ENCODE peak calls at places on chromosomes 2 and 18, in seven cellular contexts. One of them, this sample, is unnamed.

GRCh38 chr2:86785456-86785855 is 5.3 kb downstream of the CD8A start:
- DNase-seq in kidney glomerular epithelial cell: no peak
- DNase-seq in C1 segment of cervical spinal cord: no peak
- DNase-seq in activated CD8-positive, alpha-beta memory T cell treated with anti-CD3 and anti-CD28 coated beads, Interleukin-2, amount 50 U/mL, for 4 hours: peak; percentile 78
- DNase-seq in COR-L47: no peak
- DNase-seq in effector memory CD8-positive, alpha-beta T cell: peak; percentile 77
- DNase-seq in B cell: no peak
- DNase-seq in this sample: no peak

GRCh38 chr2:109365131-109365530 is 236.1 kb downstream of the SH3RF3 start:
- DNase-seq in activated CD8-positive, alpha-beta memory T cell treated with anti-CD3 and anti-CD28 coated beads, Interleukin-2, amount 50 U/mL, for 4 hours: no peak
- DNase-seq in COR-L47: no peak
- DNase-seq in effector memory CD8-positive, alpha-beta T cell: no peak
- DNase-seq in B cell: no peak
- DNase-seq in C1 segment of cervical spinal cord: no peak
- DNase-seq in kidney glomerular epithelial cell: no peak
- DNase-seq in this sample: no peak

GRCh38 chr2:127049927-127050802 is 56.8 kb downstream of the BIN1 start:
- DNase-seq in B cell: peak; percentile 71
- DNase-seq in COR-L47: peak; percentile 26
- DNase-seq in effector memory CD8-positive, alpha-beta T cell: peak; percentile 64
- DNase-seq in C1 segment of cervical spinal cord: no peak
- DNase-seq in activated CD8-positive, alpha-beta memory T cell treated with anti-CD3 and anti-CD28 coated beads, Interleukin-2, amount 50 U/mL, for 4 hours: peak; percentile 68
- DNase-seq in kidney glomerular epithelial cell: peak; percentile 44
- DNase-seq in this sample: peak; percentile 55

GRCh38 chr18:79394438-79395307 is 1.1 kb upstream of the NFATC1 start:
- DNase-seq in activated CD8-positive, alpha-beta memory T cell treated with anti-CD3 and anti-CD28 coated beads, Interleukin-2, amount 50 U/mL, for 4 hours: peak; percentile 80
- DNase-seq in C1 segment of cervical spinal cord: no peak
- DNase-seq in effector memory CD8-positive, alpha-beta T cell: peak; percentile 50
- DNase-seq in kidney glomerular epithelial cell: no peak
- DNase-seq in B cell: peak; percentile 73
- DNase-seq in COR-L47: peak; percentile 44
- DNase-seq in this sample: peak; percentile 60

GRCh38 chr2:36376992-36377738 is 21.6 kb downstream of the CRIM1 start:
- DNase-seq in COR-L47: no peak
- DNase-seq in effector memory CD8-positive, alpha-beta T cell: no peak
- DNase-seq in B cell: no peak
- DNase-seq in C1 segment of cervical spinal cord: no peak
- DNase-seq in kidney glomerular epithelial cell: peak; percentile 47
- DNase-seq in activated CD8-positive, alpha-beta memory T cell treated with anti-CD3 and anti-CD28 coated beads, Interleukin-2, amount 50 U/mL, for 4 hours: no peak
- DNase-seq in this sample: no peak

GRCh38 chr2:196162586-196163180 is 8.7 kb downstream of the STK17B start:
- DNase-seq in COR-L47: no peak
- DNase-seq in kidney glomerular epithelial cell: no peak
- DNase-seq in activated CD8-positive, alpha-beta memory T cell treated with anti-CD3 and anti-CD28 coated beads, Interleukin-2, amount 50 U/mL, for 4 hours: no peak
- DNase-seq in C1 segment of cervical spinal cord: no peak
- DNase-seq in effector memory CD8-positive, alpha-beta T cell: no peak
- DNase-seq in B cell: no peak
- DNase-seq in this sample: no peak

GRCh38 chr2:97720746-97721145 is 7.4 kb downstream of the ZAP70 start:
- DNase-seq in B cell: no peak
- DNase-seq in effector memory CD8-positive, alpha-beta T cell: no peak
- DNase-seq in activated CD8-positive, alpha-beta memory T cell treated with anti-CD3 and anti-CD28 coated beads, Interleukin-2, amount 50 U/mL, for 4 hours: no peak
- DNase-seq in COR-L47: no peak
- DNase-seq in kidney glomerular epithelial cell: no peak
- DNase-seq in C1 segment of cervical spinal cord: no peak
- DNase-seq in this sample: no peak

GRCh38 chr18:54924948-54925347 is 34.3 kb downstream of the CCDC68 start:
- DNase-seq in effector memory CD8-positive, alpha-beta T cell: no peak
- DNase-seq in B cell: no peak
- DNase-seq in COR-L47: no peak
- DNase-seq in C1 segment of cervical spinal cord: no peak
- DNase-seq in kidney glomerular epithelial cell: no peak
- DNase-seq in activated CD8-positive, alpha-beta memory T cell treated with anti-CD3 and anti-CD28 coated beads, Interleukin-2, amount 50 U/mL, for 4 hours: no peak
- DNase-seq in this sample: no peak

GRCh38 chr18:60060026-60060425 is 160.2 kb downstream of the PMAIP1 start:
- DNase-seq in effector memory CD8-positive, alpha-beta T cell: no peak
- DNase-seq in C1 segment of cervical spinal cord: no peak
- DNase-seq in kidney glomerular epithelial cell: no peak
- DNase-seq in activated CD8-positive, alpha-beta memory T cell treated with anti-CD3 and anti-CD28 coated beads, Interleukin-2, amount 50 U/mL, for 4 hours: no peak
- DNase-seq in B cell: no peak
- DNase-seq in COR-L47: no peak
- DNase-seq in this sample: no peak

GRCh38 chr2:237141556-237141955 is 55.9 kb downstream of the COPS8 start:
- DNase-seq in effector memory CD8-positive, alpha-beta T cell: no peak
- DNase-seq in C1 segment of cervical spinal cord: no peak
- DNase-seq in kidney glomerular epithelial cell: no peak
- DNase-seq in COR-L47: no peak
- DNase-seq in activated CD8-positive, alpha-beta memory T cell treated with anti-CD3 and anti-CD28 coated beads, Interleukin-2, amount 50 U/mL, for 4 hours: no peak
- DNase-seq in B cell: no peak
- DNase-seq in this sample: no peak

GRCh38 chr2:70828914-70829824 is 6.4 kb downstream of the CD207 start:
- DNase-seq in B cell: no peak
- DNase-seq in effector memory CD8-positive, alpha-beta T cell: no peak
- DNase-seq in C1 segment of cervical spinal cord: no peak
- DNase-seq in kidney glomerular epithelial cell: no peak
- DNase-seq in activated CD8-positive, alpha-beta memory T cell treated with anti-CD3 and anti-CD28 coated beads, Interleukin-2, amount 50 U/mL, for 4 hours: no peak
- DNase-seq in COR-L47: no peak
- DNase-seq in this sample: no peak

GRCh38 chr2:203737360-203737759 is 30.9 kb downstream of the CD28 start:
- DNase-seq in kidney glomerular epithelial cell: no peak
- DNase-seq in effector memory CD8-positive, alpha-beta T cell: no peak
- DNase-seq in activated CD8-positive, alpha-beta memory T cell treated with anti-CD3 and anti-CD28 coated beads, Interleukin-2, amount 50 U/mL, for 4 hours: no peak
- DNase-seq in C1 segment of cervical spinal cord: no peak
- DNase-seq in B cell: no peak
- DNase-seq in COR-L47: no peak
- DNase-seq in this sample: no peak

GRCh38 chr2:45946023-45946422 is 294.5 kb downstream of the PRKCE start:
- DNase-seq in B cell: no peak
- DNase-seq in effector memory CD8-positive, alpha-beta T cell: no peak
- DNase-seq in kidney glomerular epithelial cell: peak; percentile 94
- DNase-seq in C1 segment of cervical spinal cord: no peak
- DNase-seq in COR-L47: no peak
- DNase-seq in activated CD8-positive, alpha-beta memory T cell treated with anti-CD3 and anti-CD28 coated beads, Interleukin-2, amount 50 U/mL, for 4 hours: no peak
- DNase-seq in this sample: no peak

GRCh38 chr2:182946949-182947348 is 80.5 kb upstream of the FRZB start:
- DNase-seq in kidney glomerular epithelial cell: no peak
- DNase-seq in activated CD8-positive, alpha-beta memory T cell treated with anti-CD3 and anti-CD28 coated beads, Interleukin-2, amount 50 U/mL, for 4 hours: no peak
- DNase-seq in effector memory CD8-positive, alpha-beta T cell: no peak
- DNase-seq in COR-L47: peak; percentile 52
- DNase-seq in B cell: no peak
- DNase-seq in C1 segment of cervical spinal cord: no peak
- DNase-seq in this sample: peak; percentile 69

This sample was measured in NCI-H1105 treated with DMSO at 0.1 percent for 48 hours.